ENCODE peak calls at places on chromosomes 7 and 10, in eight cellular contexts. D, E, S, L, Y, I, N and A are unnamed samples.

GRCh38 chr7:114354306-114354705 is 60.3 kb upstream of the FOXP2 start:
- DNase-seq in D (no peak), E (no peak), S (no peak), L (no peak), Y (no peak), I (no peak), N (no peak), A (no peak)

GRCh38 chr10:76149182-76149581 is 717.8 kb downstream of the LRMDA start:
- DNase-seq in D (peak), E (peak), S (no peak), L (no peak), Y (no peak), I (no peak), N (peak), A (no peak)

GRCh38 chr10:79196470-79197461 is 128.0 kb downstream of the ZMIZ1 start:
- DNase-seq in D (peak), E (peak), S (peak), L (peak), Y (peak), I (peak), N (no peak), A (no peak)

GRCh38 chr10:131658476-131659110 is 242.2 kb upstream of the PPP2R2D start:
- DNase-seq in D (no peak), E (no peak), S (no peak), L (no peak), Y (no peak), I (no peak), N (no peak), A (no peak)

GRCh38 chr10:48932831-48933670 is 6.6 kb downstream of the LRRC18 start:
- DNase-seq in D (no peak), E (peak), S (no peak), L (no peak), Y (no peak), I (peak), N (no peak), A (no peak)

GRCh38 chr10:65838811-65839210 is 1087.0 kb upstream of the LRRTM3 start:
- DNase-seq in D (no peak), E (no peak), S (no peak), L (no peak), Y (no peak), I (no peak), N (no peak), A (no peak)

GRCh38 chr10:61779950-61780659 is 117.4 kb downstream of the CABCOCO1 start:
- DNase-seq in D (peak), E (peak), S (peak), L (peak), Y (no peak), I (no peak), N (peak), A (no peak)

GRCh38 chr7:149181136-149181790 is 14.1 kb upstream of the ZNF282 start:
- DNase-seq in D (no peak), E (no peak), S (no peak), L (no peak), Y (no peak), I (no peak), N (no peak), A (no peak)

GRCh38 chr7:51732066-51732465 is 415.5 kb upstream of the COBL start:
- DNase-seq in D (no peak), E (no peak), S (no peak), L (no peak), Y (no peak), I (no peak), N (no peak), A (no peak)

GRCh38 chr7:94602181-94602580 is 53.8 kb downstream of the SGCE start:
- DNase-seq in D (no peak), E (no peak), S (no peak), L (no peak), Y (no peak), I (no peak), N (no peak), A (no peak)

GRCh38 chr7:88095-88926 is 104.1 kb upstream of the FAM20C start:
- DNase-seq in D (no peak), E (no peak), S (no peak), L (no peak), Y (no peak), I (peak), N (no peak), A (no peak)

GRCh38 chr7:11831727-11832495 is at the start of gene THSD7A:
- DNase-seq in D (peak), E (peak), S (no peak), L (peak), Y (peak), I (peak), N (peak), A (no peak)
- H3K4me3 ChIP-seq in D (peak), E (peak), S (no peak), L (peak), Y (peak), I (peak), N (peak), A (peak)

GRCh38 chr7:142927085-142927745 is 6.3 kb downstream of the TRPV5 start:
- DNase-seq in D (no peak), E (no peak), S (no peak), L (no peak), Y (no peak), I (no peak), N (no peak), A (no peak)
- H3K9ac ChIP-seq in D (no peak), E (no peak), S (no peak), L (no peak), Y (no peak), I (no peak), N (no peak), A (no peak)

GRCh38 chr7:35035511-35035921 is 1.8 kb downstream of the DPY19L1 start:
- DNase-seq in D (peak), E (peak), S (peak), L (peak), Y (no peak), I (no peak), N (peak), A (no peak)
- H3K4me3 ChIP-seq in D (no peak), E (peak), S (peak), L (no peak), Y (peak), I (no peak), N (peak), A (peak)

GRCh38 chr10:94639902-94640301 is 43.6 kb upstream of the CYP2C18 start:
- DNase-seq in D (no peak), E (no peak), S (no peak), L (no peak), Y (no peak), I (no peak), N (no peak), A (no peak)
- H3K9ac ChIP-seq in D (no peak), E (no peak), S (no peak), L (no peak), Y (no peak), I (no peak), N (no peak), A (no peak)

DNA sequence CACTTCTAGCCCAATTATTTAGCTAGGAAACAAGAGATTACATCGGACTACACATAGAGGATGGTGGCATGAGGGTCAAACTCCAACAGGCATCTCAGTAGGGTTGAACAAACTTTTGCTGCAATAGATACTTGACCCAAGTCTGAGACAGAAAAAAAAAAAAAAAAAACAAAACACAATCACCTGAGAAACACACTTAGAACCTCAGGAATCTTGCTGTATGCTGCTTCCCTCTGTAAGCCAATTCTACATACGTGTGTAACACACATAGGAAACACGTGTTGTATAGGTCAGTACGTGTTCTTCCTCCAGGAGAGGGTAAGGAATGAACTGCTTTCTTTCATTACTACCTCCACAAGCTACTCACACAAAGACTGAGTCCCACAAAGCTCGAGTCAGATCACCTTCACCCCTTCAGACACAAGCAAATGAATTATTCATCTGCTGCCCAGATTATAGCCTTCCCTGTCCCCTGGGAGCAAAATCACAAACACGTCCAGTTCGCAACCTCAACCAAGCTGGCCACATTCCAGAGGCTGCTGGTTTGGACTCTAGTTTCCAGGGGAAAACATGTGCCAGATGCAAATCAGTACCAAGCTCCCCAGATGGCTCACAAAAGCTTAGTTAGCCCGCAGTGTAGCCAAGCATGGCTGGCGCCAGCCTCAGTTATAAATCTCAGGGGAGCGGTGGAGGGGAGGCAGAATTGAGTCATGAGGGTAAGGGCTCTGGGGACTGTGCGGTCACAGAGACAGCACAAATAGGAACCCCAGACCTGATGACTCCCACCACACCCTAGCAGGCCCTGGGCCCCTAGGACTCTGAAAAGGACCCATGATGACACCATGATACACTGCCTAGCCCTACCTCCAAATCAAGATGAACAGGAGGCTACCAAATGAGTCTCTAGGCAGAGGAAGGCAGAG is 15.1 kb downstream of the PSAP start:
- DNase-seq in D (peak), E (peak), S (no peak), L (no peak), Y (peak), I (no peak), N (peak), A (no peak)
- H3K4me3 ChIP-seq in D (no peak), E (peak), S (no peak), L (no peak), Y (no peak), I (no peak), N (no peak), A (peak)

GRCh38 chr7:157297071-157297638 is 39.6 kb upstream of the DNAJB6 start:
- DNase-seq in D (no peak), E (no peak), S (no peak), L (no peak), Y (peak), I (no peak), N (no peak), A (no peak)

GRCh38 chr7:157302314-157302711 is 34.5 kb upstream of the DNAJB6 start:
- DNase-seq in D (peak), E (peak), S (no peak), L (peak), Y (peak), I (no peak), N (peak), A (peak)

GRCh38 chr7:157299613-157300405 is 37.0 kb upstream of the DNAJB6 start:
- DNase-seq in D (peak), E (no peak), S (peak), L (no peak), Y (peak), I (no peak), N (no peak), A (no peak)

GRCh38 chr7:157299317-157299612 is 37.5 kb upstream of the DNAJB6 start:
- DNase-seq in D (no peak), E (no peak), S (no peak), L (no peak), Y (no peak), I (no peak), N (no peak), A (no peak)

GRCh38 chr7:157300406-157300770 is 36.4 kb upstream of the DNAJB6 start:
- DNase-seq in D (no peak), E (no peak), S (no peak), L (no peak), Y (peak), I (no peak), N (no peak), A (no peak)
- H3K9ac ChIP-seq in D (no peak), E (no peak), S (no peak), L (no peak), Y (no peak), I (no peak), N (no peak), A (no peak)

DNA sequence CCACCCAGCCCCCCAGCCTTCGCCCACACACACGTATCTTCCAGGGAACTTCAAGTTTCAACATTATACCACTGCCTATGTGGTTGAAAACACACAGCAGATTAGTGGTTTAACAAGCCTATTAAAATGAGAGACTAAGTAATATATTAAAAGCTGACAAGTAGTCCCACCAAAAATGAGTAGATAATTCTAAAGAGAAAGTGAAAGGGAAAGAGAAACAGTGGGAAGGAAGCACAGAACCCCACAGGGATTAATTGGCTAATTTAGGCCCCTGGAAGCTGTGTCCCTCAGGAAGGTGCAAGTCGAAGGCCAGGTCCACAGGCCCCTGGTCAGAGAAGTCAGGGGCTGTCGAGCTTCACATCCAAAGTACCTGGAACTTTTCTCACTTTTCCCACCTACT is 210.5 kb upstream of the YAE1 start:
- DNase-seq in D (no peak), E (no peak), S (no peak), L (no peak), Y (no peak), I (no peak), N (no peak), A (no peak)
- H3K4me3 ChIP-seq in D (no peak), E (no peak), S (no peak), L (no peak), Y (no peak), I (no peak), N (no peak), A (no peak)

GRCh38 chr10:12924911-12925310 is 76.6 kb downstream of the CCDC3 start:
- DNase-seq in D (no peak), E (no peak), S (no peak), L (no peak), Y (no peak), I (peak), N (no peak), A (no peak)

GRCh38 chr10:12925845-12926244 is 75.7 kb downstream of the CCDC3 start:
- DNase-seq in D (no peak), E (no peak), S (no peak), L (no peak), Y (no peak), I (peak), N (no peak), A (no peak)

GRCh38 chr10:12928571-12928970 is 72.9 kb downstream of the CCDC3 start:
- DNase-seq in D (no peak), E (no peak), S (no peak), L (no peak), Y (no peak), I (no peak), N (no peak), A (no peak)

GRCh38 chr10:12927896-12928295 is 73.6 kb downstream of the CCDC3 start:
- DNase-seq in D (no peak), E (no peak), S (no peak), L (no peak), Y (no peak), I (no peak), N (no peak), A (no peak)

DNA sequence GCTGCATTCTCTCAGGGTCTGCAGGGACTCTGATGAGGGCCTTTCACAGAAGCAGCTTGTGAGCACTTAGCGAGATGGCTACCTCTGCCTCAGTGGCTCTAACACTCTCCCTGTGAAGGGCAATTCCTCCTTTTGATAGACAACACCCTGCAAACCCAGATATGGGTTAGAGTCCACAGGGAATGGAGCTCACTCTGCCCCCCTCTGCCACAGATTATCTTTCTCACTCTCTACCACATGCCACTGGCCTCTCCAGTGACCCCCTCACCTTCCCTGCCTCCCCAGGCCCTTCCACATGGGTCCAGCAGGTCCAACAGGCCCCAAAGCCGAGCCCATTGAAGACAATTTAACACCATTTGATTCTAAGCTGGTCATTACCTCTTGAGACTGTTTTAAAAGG is 72.1 kb downstream of the CCDC3 start:
- DNase-seq in D (no peak), E (no peak), S (no peak), L (no peak), Y (no peak), I (no peak), N (no peak), A (no peak)
- H3K9ac ChIP-seq in D (no peak), E (no peak), S (no peak), L (no peak), Y (no peak), I (no peak), N (no peak), A (no peak)

DNA sequence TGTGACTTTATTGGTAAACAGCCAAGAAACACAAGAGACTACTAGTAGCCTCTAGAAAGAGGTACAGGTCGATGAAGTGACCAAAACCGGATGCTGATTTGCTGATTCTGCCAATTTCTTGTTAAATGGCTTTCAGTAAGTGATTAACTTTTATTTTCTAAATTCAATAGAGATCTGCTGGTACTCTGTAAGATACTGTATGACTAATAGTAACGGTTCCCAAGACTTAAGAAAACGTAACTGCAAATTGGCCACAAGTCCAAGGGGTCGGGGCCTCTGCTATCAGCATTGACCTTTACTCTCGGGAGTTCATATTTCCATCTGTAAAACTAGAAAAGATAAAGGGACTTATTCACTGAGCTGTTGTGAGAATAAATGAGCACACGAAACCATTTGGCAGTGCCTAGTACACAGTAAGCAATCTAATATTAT is 1.4 kb downstream of the FAM3C start:
- DNase-seq in D (peak), E (no peak), S (peak), L (no peak), Y (no peak), I (no peak), N (no peak), A (no peak)
- H3K4me3 ChIP-seq in D (peak), E (peak), S (peak), L (no peak), Y (peak), I (no peak), N (peak), A (peak)